ENCODE peak calls at places on chromosomes 4 and X, in four cellular contexts. N is tibial artery, S is fibroblast of lung, J is T-helper 1 cell. P is an unnamed sample.

GRCh38 chrX:128816919-128817318 is 706.4 kb downstream of the SMARCA1 start:
- DNase-seq in S (no peak), J (no peak), N (no peak), P (no peak)

GRCh38 chr4:88320780-88321373 is 36.5 kb upstream of the PPM1K start:
- DNase-seq in S (peak), J (no peak), N (peak), P (peak)

GRCh38 chrX:150873616-150874015 is 24.9 kb downstream of the CD99L2 start:
- DNase-seq in S (peak), N (peak), J (no peak), P (no peak)

GRCh38 chr4:53489279-53489889 is 101.9 kb downstream of the LNX1 start:
- DNase-seq in N (no peak), J (no peak), S (peak), P (no peak)

GRCh38 chr4:167826281-167826680 is 266.1 kb upstream of the ANXA10 start:
- DNase-seq in S (no peak), N (no peak), J (no peak), P (no peak)

GRCh38 chrX:44975666-44976263 is 102.8 kb downstream of the KDM6A start:
- DNase-seq in N (no peak), J (no peak), S (peak), P (no peak)

GRCh38 chr4:185128272-185129119 is 14.6 kb upstream of the SLC25A4 start:
- DNase-seq in S (peak), J (peak), N (no peak), P (peak)

GRCh38 chrX:101263766-101264165 is 27.4 kb downstream of the TAF7L start:
- DNase-seq in J (no peak), N (no peak), S (peak), P (no peak)

GRCh38 chr4:142703694-142704309 is 142.3 kb downstream of the INPP4B start:
- DNase-seq in N (no peak), J (peak), S (no peak), P (no peak)

GRCh38 chrX:39848900-39849299 is 248.9 kb downstream of the BCOR start:
- DNase-seq in S (peak), J (no peak), N (no peak), P (no peak)

GRCh38 chr4:156830356-156830755 is 141.2 kb downstream of the PDGFC start:
- DNase-seq in S (peak), J (no peak), N (no peak), P (no peak)

GRCh38 chr4:23890369-23891063 is 669 bp upstream of the PPARGC1A start:
- DNase-seq in N (no peak), S (no peak), J (no peak), P (no peak)

GRCh38 chr4:87079967-87080366 is 140.5 kb downstream of the KLHL8 start:
- DNase-seq in N (no peak), S (no peak), J (no peak), P (no peak)

GRCh38 chrX:123846598-123847038 is 13.2 kb upstream of the XIAP start:
- DNase-seq in J (no peak), N (no peak), S (peak), P (no peak)

GRCh38 chr4:53377319-53378170 is at the start of gene FIP1L1:
- DNase-seq in N (peak), J (peak), S (peak), P (peak)

GRCh38 chr4:151801547-151802516 is 41.0 kb upstream of the GATB start:
- DNase-seq in J (peak), N (peak), S (peak), P (peak)

GRCh38 chr4:5712517-5712916 is 1.5 kb downstream of the EVC start:
- DNase-seq in S (peak), N (no peak), J (no peak), P (no peak)

GRCh38 chr4:7183780-7184460 is 8.4 kb upstream of the SORCS2 start:
- DNase-seq in J (no peak), S (no peak), N (peak), P (no peak)

GRCh38 chr4:189506080-189506479 is 434.6 kb upstream of the FRG1 start:
- DNase-seq in N (no peak), S (no peak), J (no peak), P (no peak)

GRCh38 chr4:11480683-11481082 is 52.0 kb upstream of the HS3ST1 start:
- DNase-seq in S (no peak), J (no peak), N (peak), P (no peak)

GRCh38 chrX:108250654-108251579 is 159.3 kb downstream of the ATG4A start:
- DNase-seq in N (no peak), S (no peak), J (no peak), P (no peak)

GRCh38 chrX:136866337-136867095 is 14.0 kb downstream of the RBMX start:
- DNase-seq in J (no peak), N (no peak), S (peak), P (no peak)

GRCh38 chr4:156723951-156724668 is 247.5 kb downstream of the PDGFC start:
- DNase-seq in N (no peak), S (no peak), J (no peak), P (no peak)

GRCh38 chrX:25166145-25166544 is 150.4 kb upstream of the ARX start:
- DNase-seq in J (no peak), N (no peak), S (no peak), P (no peak)

GRCh38 chr4:98094118-98094517 is 49.2 kb downstream of the STPG2 start:
- DNase-seq in S (no peak), J (no peak), N (no peak), P (no peak)

GRCh38 chr4:147950840-147951239 is 219.0 kb downstream of the ARHGAP10 start:
- DNase-seq in S (no peak), N (no peak), J (no peak), P (no peak)

GRCh38 chr4:10738826-10739489 is 54.4 kb upstream of the CLNK start:
- DNase-seq in S (peak), N (no peak), J (no peak), P (no peak)

GRCh38 chr4:75432683-75433082 is 81.5 kb downstream of the RCHY1 start:
- DNase-seq in N (no peak), S (peak), J (no peak), P (no peak)

GRCh38 chrX:121479406-121479805 is 432.0 kb downstream of the GLUD2 start:
- DNase-seq in S (no peak), J (no peak), N (no peak), P (no peak)

GRCh38 chr4:114921790-114922581 is 191.4 kb downstream of the NDST4 start:
- DNase-seq in N (no peak), J (no peak), S (no peak), P (no peak)

GRCh38 chr4:107719927-107720722 is at the start of gene PAPSS1:
- DNase-seq in J (peak), N (peak), S (peak), P (peak)

GRCh38 chr4:167380964-167381363 is 146.7 kb upstream of the SPOCK3 start:
- DNase-seq in J (no peak), N (no peak), S (no peak), P (no peak)

GRCh38 chr4:105471566-105472176 is 2.2 kb downstream of the PPA2 start:
- DNase-seq in J (peak), N (peak), S (peak), P (peak)

GRCh38 chr4:108833041-108833440 is 70.2 kb upstream of the ETNPPL start:
- DNase-seq in N (no peak), J (no peak), S (no peak), P (no peak)

GRCh38 chr4:36394352-36394903 is 113.0 kb downstream of the DTHD1 start:
- DNase-seq in J (peak), S (no peak), N (no peak), P (no peak)

GRCh38 chr4:5967783-5968182 is 50.4 kb downstream of the C4orf50 start:
- DNase-seq in J (no peak), N (no peak), S (no peak), P (no peak)

GRCh38 chrX:103537871-103538387 is 18.6 kb upstream of the RAB40A start:
- DNase-seq in J (no peak), S (no peak), N (no peak), P (no peak)

GRCh38 chr4:139920552-139920951 is 233.4 kb downstream of the MAML3 start:
- DNase-seq in J (no peak), S (no peak), N (no peak), P (no peak)

GRCh38 chr4:76430519-76431388 is 4.3 kb upstream of the SHROOM3 start:
- DNase-seq in S (peak), N (no peak), J (no peak), P (peak)

GRCh38 chrX:41085883-41086626 is 810 bp downstream of the USP9X start:
- DNase-seq in J (peak), S (peak), N (peak), P (peak)